ENCODE peak calls at places on chromosomes 7 and 10, in six cellular contexts. A, S, F, U, P and J are unnamed samples.

GRCh38 chr10:61480226-61480625 is 27.0 kb upstream of the TMEM26 start:
- DNase-seq in A (no peak), S (no peak), F (no peak), U (no peak), P (no peak), J (no peak)

GRCh38 chr7:145064114-145064513 is 228.3 kb upstream of the TPK1 start:
- DNase-seq in A (no peak), S (no peak), F (no peak), U (no peak), P (no peak), J (no peak)

GRCh38 chr10:37269554-37270256 is 144.3 kb downstream of the ANKRD30A start:
- DNase-seq in A (no peak), S (no peak), F (no peak), U (no peak), P (no peak), J (no peak)

GRCh38 chr7:23462846-23463245 is 7.4 kb downstream of the IGF2BP3 start:
- DNase-seq in A (peak; percentile 73), S (no peak), F (no peak), U (peak; percentile 37), P (no peak), J (peak; percentile 35)

GRCh38 chr10:21020545-21020944 is 123.4 kb upstream of the NEBL start:
- DNase-seq in A (peak; percentile 31), S (no peak), F (peak; percentile 32), U (peak; percentile 19), P (peak; percentile 45), J (peak; percentile 50)

GRCh38 chr10:103884681-103885139 is 29.3 kb upstream of the SH3PXD2A start:
- DNase-seq in A (peak; percentile 75), S (no peak), F (no peak), U (peak; percentile 76), P (peak; percentile 27), J (peak; percentile 72)

GRCh38 chr7:134870781-134871180 is 91.3 kb downstream of the CALD1 start:
- DNase-seq in A (no peak), S (no peak), F (no peak), U (no peak), P (no peak), J (no peak)

GRCh38 chr7:8481752-8482446 is 48.5 kb downstream of the NXPH1 start:
- DNase-seq in A (no peak), S (no peak), F (no peak), U (no peak), P (no peak), J (peak; percentile 1)

GRCh38 chr7:151367304-151367703 is 25.7 kb downstream of the NUB1 start:
- DNase-seq in A (peak; percentile 59), S (no peak), F (no peak), U (no peak), P (no peak), J (no peak)

GRCh38 chr10:18308600-18308999 is 168.4 kb downstream of the CACNB2 start:
- DNase-seq in A (no peak), S (no peak), F (no peak), U (no peak), P (no peak), J (no peak)

GRCh38 chr10:22491480-22491879 is 146.2 kb downstream of the SPAG6 start:
- DNase-seq in A (no peak), S (no peak), F (no peak), U (no peak), P (no peak), J (no peak)

GRCh38 chr10:17981766-17982380 is 30.2 kb downstream of the SLC39A12 start:
- DNase-seq in A (peak; percentile 91), S (no peak), F (no peak), U (peak; percentile 17), P (no peak), J (no peak)

GRCh38 chr10:4246881-4247358 is 461.9 kb upstream of the KLF6 start:
- DNase-seq in A (peak; percentile 89), S (no peak), F (no peak), U (no peak), P (no peak), J (no peak)
- H3K27ac ChIP-seq in A (peak overlapping the region; percentile 94), S (peak overlapping the region; percentile 47), F (peak overlapping the region; percentile 39), U (no peak overlapping the region), P (no peak overlapping the region), J (peak overlapping the region; percentile 53)

GRCh38 chr10:93995182-93995581 is 1.5 kb downstream of the PLCE1 start:
- DNase-seq in A (no peak), S (no peak), F (no peak), U (no peak), P (no peak), J (no peak)
- H3K4me3 ChIP-seq in A (no peak overlapping the region), S (peak overlapping the region; percentile 66), F (peak overlapping the region; percentile 65), U (no peak overlapping the region), P (no peak overlapping the region), J (peak overlapping the region; percentile 36)

DNA sequence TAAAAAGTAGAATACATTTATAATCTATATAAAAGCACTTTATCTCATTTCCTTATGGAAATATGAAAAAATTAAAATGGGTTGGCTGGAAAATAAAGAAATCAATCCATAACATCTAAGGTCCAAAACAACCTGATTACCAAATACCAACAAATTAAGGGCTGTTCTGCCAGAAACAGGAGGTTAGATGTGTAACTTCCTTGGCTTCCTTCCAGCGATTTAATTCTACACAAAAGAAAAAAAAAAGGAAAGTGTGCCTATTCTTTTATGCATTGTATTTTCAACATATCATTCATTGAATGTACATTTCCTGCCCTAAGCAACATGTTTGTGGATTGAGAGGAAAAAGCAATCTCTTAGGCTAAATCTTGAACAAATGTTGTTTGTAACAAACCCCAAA is 36.2 kb upstream of the USP6NL start:
- DNase-seq in A (peak; percentile 7), S (no peak), F (no peak), U (no peak), P (no peak), J (no peak)
- H3K36me3 ChIP-seq in A (no peaks in the 10 kb centered on the region), S (no peaks in the 10 kb centered on the region), F (no peaks in the 10 kb centered on the region), U (no peaks in the 10 kb centered on the region), P (no peaks in the 10 kb centered on the region), J (no peaks in the 10 kb centered on the region)

DNA sequence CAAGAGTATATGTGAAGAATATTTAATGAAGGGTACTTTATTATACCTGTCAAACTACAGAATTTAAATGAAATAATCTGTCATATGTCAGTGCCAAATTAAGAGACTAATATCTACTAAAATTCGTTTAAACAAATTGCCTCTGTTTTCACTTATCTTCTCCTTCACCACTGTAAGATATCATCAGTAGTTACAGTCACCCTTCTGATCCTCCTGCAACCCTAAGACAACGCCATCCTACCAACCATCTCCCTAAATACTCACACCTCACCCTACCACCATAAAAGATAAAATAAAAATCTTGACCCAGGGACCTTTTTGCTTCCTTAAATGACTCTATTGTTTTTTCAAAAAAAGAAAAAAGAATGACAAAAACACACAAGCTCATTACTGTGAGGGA is 20.8 kb downstream of the EZH2 start:
- DNase-seq in A (no peak), S (no peak), F (no peak), U (no peak), P (no peak), J (no peak)
- H3K27ac ChIP-seq in A (no peak overlapping the region), S (no peak overlapping the region), F (no peak overlapping the region), U (no peak overlapping the region), P (no peak overlapping the region), J (no peak overlapping the region)

DNA sequence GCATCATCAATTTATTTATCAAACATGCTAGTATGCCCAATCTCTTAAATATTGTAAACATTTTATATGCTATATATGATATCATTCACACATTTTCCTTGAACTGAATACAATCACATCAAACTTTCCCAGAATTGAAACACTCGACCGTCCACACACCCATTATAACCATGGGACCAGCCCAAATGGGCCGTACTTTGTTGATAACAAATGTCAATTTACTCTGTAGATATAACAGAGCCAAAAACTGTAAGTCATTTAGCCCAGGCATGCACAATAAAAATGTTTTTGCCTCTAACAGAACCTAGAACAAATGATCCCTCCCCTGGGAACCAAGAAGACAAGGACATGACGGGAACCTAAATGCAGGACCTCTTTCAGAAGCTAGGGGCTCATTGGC is 683 bp upstream of the ANKRD22 start:
- DNase-seq in A (no peak), S (no peak), F (peak; percentile 34), U (no peak), P (no peak), J (no peak)
- H3K4me3 ChIP-seq in A (no peak overlapping the region), S (no peak overlapping the region), F (peak overlapping the region; percentile 20), U (no peak overlapping the region), P (no peak overlapping the region), J (no peak overlapping the region)

GRCh38 chr7:4789194-4790077 is 14.0 kb downstream of the AP5Z1 start:
- DNase-seq in A (no peak), S (no peak), F (no peak), U (no peak), P (no peak), J (no peak)

GRCh38 chr7:4791101-4791737 is 15.8 kb downstream of the AP5Z1 start:
- DNase-seq in A (no peak), S (peak; percentile 70), F (no peak), U (no peak), P (no peak), J (no peak)

GRCh38 chr7:4790078-4790465 is 14.6 kb downstream of the AP5Z1 start:
- DNase-seq in A (no peak), S (no peak), F (no peak), U (no peak), P (no peak), J (no peak)

GRCh38 chr7:4791738-4792536 is 16.5 kb downstream of the AP5Z1 start:
- DNase-seq in A (peak; percentile 88), S (peak; percentile 87), F (peak; percentile 33), U (peak; percentile 50), P (no peak), J (peak; percentile 54)

GRCh38 chr7:4790516-4790991 is 15.1 kb downstream of the AP5Z1 start:
- DNase-seq in A (no peak), S (no peak), F (no peak), U (no peak), P (no peak), J (no peak)
- H3K36me3 ChIP-seq in A (peaks cover 8% of the 10 kb centered on the region), S (peaks cover 24% of the 10 kb centered on the region), F (peaks cover 74% of the 10 kb centered on the region), U (no peaks in the 10 kb centered on the region), P (no peaks in the 10 kb centered on the region), J (peaks cover 15% of the 10 kb centered on the region)

DNA sequence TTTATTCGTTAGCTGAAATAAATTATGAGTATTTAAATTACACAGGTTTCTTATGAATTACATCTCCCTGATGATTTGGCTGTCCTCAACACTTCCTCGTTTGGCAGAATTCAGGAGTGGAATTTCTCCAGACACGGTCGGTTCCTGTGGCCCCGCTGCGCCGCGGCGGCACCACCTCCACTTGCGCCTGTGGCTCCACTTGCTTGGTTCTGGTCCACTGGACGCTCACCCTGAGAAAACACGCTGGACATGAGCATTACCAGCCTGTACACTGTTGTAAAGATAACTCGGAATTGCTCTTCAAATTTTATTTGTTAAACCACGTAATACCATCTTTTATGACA is 85.3 kb downstream of the ZNF33B start:
- DNase-seq in A (no peak), S (no peak), F (no peak), U (no peak), P (no peak), J (no peak)
- H3K27ac ChIP-seq in A (no peak overlapping the region), S (peak overlapping the region; percentile 83), F (peak overlapping the region; percentile 84), U (no peak overlapping the region), P (peak overlapping the region; percentile 27), J (no peak overlapping the region)

GRCh38 chr7:157566631-157567006 is 229.8 kb downstream of the DNAJB6 start:
- DNase-seq in A (no peak), S (peak; percentile 38), F (no peak), U (no peak), P (no peak), J (no peak)

GRCh38 chr7:157569967-157570366 is 233.2 kb downstream of the DNAJB6 start:
- DNase-seq in A (no peak), S (peak; percentile 22), F (no peak), U (no peak), P (no peak), J (no peak)

GRCh38 chr7:157568785-157569584 is 232.2 kb downstream of the DNAJB6 start:
- DNase-seq in A (peak; percentile 22), S (peak; percentile 77), F (peak; percentile 29), U (peak; percentile 47), P (peak; percentile 37), J (peak; percentile 70)

GRCh38 chr7:157567666-157568065 is 230.9 kb downstream of the DNAJB6 start:
- DNase-seq in A (no peak), S (peak; percentile 56), F (no peak), U (no peak), P (no peak), J (no peak)

GRCh38 chr7:157568071-157568784 is 231.4 kb downstream of the DNAJB6 start:
- DNase-seq in A (no peak), S (peak; percentile 22), F (no peak), U (no peak), P (no peak), J (no peak)
- H3K4me3 ChIP-seq in A (peak overlapping the region; percentile 63), S (peak overlapping the region; percentile 54), F (peak overlapping the region; percentile 47), U (peak overlapping the region; percentile 55), P (peak overlapping the region; percentile 56), J (peak overlapping the region; percentile 49)